ENCODE peak calls at places on chromosomes 5 and 9, in four cellular contexts. Z, R, U and P are unnamed samples.
A peak's percentile ranks its signal among the peaks of the same experiment; 100 is the strongest.

GRCh38 chr5:41517909-41518308 is 7.5 kb upstream of the PLCXD3 start:
- DNase-seq in Z (no peak), R (no peak), U (no peak), P (no peak)

GRCh38 chr9:22084336-22085035 is 75.4 kb upstream of the CDKN2B start:
- DNase-seq in Z (no peak), R (peak; percentile 52), U (no peak), P (no peak)

GRCh38 chr9:111163738-111164399 is 125.6 kb upstream of the LPAR1 start:
- DNase-seq in Z (no peak), R (no peak), U (no peak), P (no peak)

GRCh38 chr5:177444106-177445051 is 2.2 kb upstream of the PRR7 start:
- DNase-seq in Z (peak; percentile 78), R (peak; percentile 28), U (peak; percentile 34), P (no peak)

GRCh38 chr5:1521054-1521453 is 2.7 kb downstream of the LPCAT1 start:
- DNase-seq in Z (no peak), R (no peak), U (no peak), P (peak; percentile 22)

GRCh38 chr9:117734523-117735314 is 30.5 kb downstream of the TLR4 start:
- DNase-seq in Z (no peak), R (no peak), U (no peak), P (no peak)

GRCh38 chr5:124686239-124687004 is 60.0 kb downstream of the ZNF608 start:
- DNase-seq in Z (no peak), R (no peak), U (no peak), P (no peak)

GRCh38 chr5:134464988-134465855 is 53.5 kb upstream of the CDKN2AIPNL start:
- DNase-seq in Z (peak; percentile 79), R (no peak), U (peak; percentile 23), P (peak; percentile 66)

GRCh38 chr5:5787366-5787765 is 364.9 kb downstream of the ICE1 start:
- DNase-seq in Z (no peak), R (no peak), U (no peak), P (no peak)

GRCh38 chr9:130239741-130240241 is 25.8 kb upstream of the HMCN2 start:
- DNase-seq in Z (peak; percentile 78), R (no peak), U (peak; percentile 71), P (peak; percentile 56)

GRCh38 chr5:42719034-42719433 is 37.6 kb upstream of the CCDC152 start:
- DNase-seq in Z (no peak), R (no peak), U (no peak), P (no peak)

GRCh38 chr5:111172504-111172903 is 51.7 kb upstream of the CAMK4 start:
- DNase-seq in Z (no peak), R (no peak), U (no peak), P (no peak)

GRCh38 chr5:154369682-154370081 is 76.1 kb upstream of the SAP30L start:
- DNase-seq in Z (no peak), R (no peak), U (no peak), P (no peak)

GRCh38 chr5:133326361-133326760 is 274.5 kb downstream of the HSPA4 start:
- DNase-seq in Z (peak; percentile 39), R (no peak), U (no peak), P (no peak)

GRCh38 chr9:4174781-4175180 is 125.1 kb downstream of the GLIS3 start:
- DNase-seq in Z (no peak), R (no peak), U (no peak), P (no peak)

GRCh38 chr9:84793251-84793650 is 123.7 kb downstream of the NTRK2 start:
- DNase-seq in Z (no peak), R (no peak), U (no peak), P (no peak)

GRCh38 chr5:39117401-39117800 is 43.2 kb upstream of the RICTOR start:
- DNase-seq in Z (no peak), R (no peak), U (no peak), P (no peak)

GRCh38 chr9:36189978-36190377 is 743 bp upstream of the CLTA start:
- DNase-seq in Z (no peak), R (no peak), U (no peak), P (no peak)

GRCh38 chr5:37187465-37187977 is 61.7 kb downstream of the CPLANE1 start:
- DNase-seq in Z (no peak), R (no peak), U (no peak), P (no peak)

GRCh38 chr9:121784706-121785426 is 133.4 kb downstream of the DAB2IP start:
- DNase-seq in Z (peak; percentile 68), R (no peak), U (no peak), P (no peak)

GRCh38 chr5:93385665-93386064 is 195.4 kb downstream of the NR2F1-AS1 start:
- DNase-seq in Z (no peak), R (no peak), U (no peak), P (no peak)

GRCh38 chr9:18610956-18611355 is 137.0 kb downstream of the ADAMTSL1 start:
- DNase-seq in Z (no peak), R (no peak), U (no peak), P (no peak)

GRCh38 chr9:135476981-135477380 is 2.6 kb upstream of the PPP1R26 start:
- DNase-seq in Z (no peak), R (no peak), U (no peak), P (no peak)

GRCh38 chr9:128882677-128883590 is 1.0 kb downstream of the LRRC8A start:
- DNase-seq in Z (peak; percentile 80), R (peak; percentile 41), U (peak; percentile 25), P (no peak)

GRCh38 chr5:7916171-7916804 is 47.3 kb downstream of the MTRR start:
- DNase-seq in Z (no peak), R (no peak), U (no peak), P (no peak)

GRCh38 chr9:83066771-83067170 is 3.8 kb upstream of the RASEF start:
- DNase-seq in Z (no peak), R (no peak), U (no peak), P (no peak)

GRCh38 chr9:116566677-116567488 is 120.2 kb upstream of the TRIM32 start:
- DNase-seq in Z (no peak), R (no peak), U (no peak), P (no peak)